ENCODE peak calls at places on chromosomes 5 and 9, in eight cellular contexts. One of them, this sample, is unnamed.

GRCh38 chr9:124973807-124974206 is 32.9 kb upstream of the GOLGA1 start:
- DNase-seq in stimulated activated CD4-positive, alpha-beta T cell treated with anti-CD3 and anti-CD28 coated beads, TNF-alpha, amount 100 ng/mL, for 1 hour: no peak
- DNase-seq in NCI-H1105 treated with DMSO at 0.1 percent for 48 hours: no peak
- DNase-seq in left colon: no peak
- DNase-seq in D341Med: no peak
- DNase-seq in activated gamma-delta T cell treated with anti-CD3 and anti-CD28 coated beads, Interleukin-2, amount 50 U/mL, for 16 hours: no peak
- DNase-seq in upper lobe of right lung: no peak
- DNase-seq in T follicular helper cell: no peak
- DNase-seq in this sample: peak; percentile 94

GRCh38 chr5:54756796-54757402 is 228.5 kb downstream of the ESM1 start:
- DNase-seq in NCI-H1105 treated with DMSO at 0.1 percent for 48 hours: no peak
- DNase-seq in stimulated activated CD4-positive, alpha-beta T cell treated with anti-CD3 and anti-CD28 coated beads, TNF-alpha, amount 100 ng/mL, for 1 hour: no peak
- DNase-seq in T follicular helper cell: no peak
- DNase-seq in D341Med: no peak
- DNase-seq in activated gamma-delta T cell treated with anti-CD3 and anti-CD28 coated beads, Interleukin-2, amount 50 U/mL, for 16 hours: no peak
- DNase-seq in left colon: no peak
- DNase-seq in upper lobe of right lung: no peak
- DNase-seq in this sample: no peak

GRCh38 chr5:139120521-139120920 is 77.6 kb downstream of the SIL1 start:
- DNase-seq in NCI-H1105 treated with DMSO at 0.1 percent for 48 hours: no peak
- DNase-seq in stimulated activated CD4-positive, alpha-beta T cell treated with anti-CD3 and anti-CD28 coated beads, TNF-alpha, amount 100 ng/mL, for 1 hour: no peak
- DNase-seq in T follicular helper cell: no peak
- DNase-seq in D341Med: no peak
- DNase-seq in left colon: no peak
- DNase-seq in activated gamma-delta T cell treated with anti-CD3 and anti-CD28 coated beads, Interleukin-2, amount 50 U/mL, for 16 hours: no peak
- DNase-seq in upper lobe of right lung: no peak
- DNase-seq in this sample: no peak

GRCh38 chr9:35914307-35914807 is 5.1 kb downstream of the SPAAR start:
- DNase-seq in upper lobe of right lung: peak; percentile 72
- DNase-seq in T follicular helper cell: peak; percentile 8
- DNase-seq in NCI-H1105 treated with DMSO at 0.1 percent for 48 hours: no peak
- DNase-seq in stimulated activated CD4-positive, alpha-beta T cell treated with anti-CD3 and anti-CD28 coated beads, TNF-alpha, amount 100 ng/mL, for 1 hour: no peak
- DNase-seq in D341Med: peak; percentile 48
- DNase-seq in left colon: peak; percentile 73
- DNase-seq in activated gamma-delta T cell treated with anti-CD3 and anti-CD28 coated beads, Interleukin-2, amount 50 U/mL, for 16 hours: no peak
- DNase-seq in this sample: no peak

GRCh38 chr9:83957029-83957513 is 22.9 kb downstream of the HNRNPK start:
- DNase-seq in T follicular helper cell: no peak
- DNase-seq in activated gamma-delta T cell treated with anti-CD3 and anti-CD28 coated beads, Interleukin-2, amount 50 U/mL, for 16 hours: no peak
- DNase-seq in left colon: no peak
- DNase-seq in upper lobe of right lung: no peak
- DNase-seq in NCI-H1105 treated with DMSO at 0.1 percent for 48 hours: no peak
- DNase-seq in D341Med: no peak
- DNase-seq in stimulated activated CD4-positive, alpha-beta T cell treated with anti-CD3 and anti-CD28 coated beads, TNF-alpha, amount 100 ng/mL, for 1 hour: no peak
- DNase-seq in this sample: no peak

GRCh38 chr5:109911731-109912130 is 222.0 kb downstream of the MAN2A1 start:
- DNase-seq in D341Med: no peak
- DNase-seq in left colon: no peak
- DNase-seq in stimulated activated CD4-positive, alpha-beta T cell treated with anti-CD3 and anti-CD28 coated beads, TNF-alpha, amount 100 ng/mL, for 1 hour: no peak
- DNase-seq in NCI-H1105 treated with DMSO at 0.1 percent for 48 hours: no peak
- DNase-seq in activated gamma-delta T cell treated with anti-CD3 and anti-CD28 coated beads, Interleukin-2, amount 50 U/mL, for 16 hours: no peak
- DNase-seq in T follicular helper cell: no peak
- DNase-seq in upper lobe of right lung: no peak
- DNase-seq in this sample: no peak

GRCh38 chr5:58497956-58498942 is 7.0 kb downstream of the GAPT start:
- DNase-seq in activated gamma-delta T cell treated with anti-CD3 and anti-CD28 coated beads, Interleukin-2, amount 50 U/mL, for 16 hours: no peak
- DNase-seq in upper lobe of right lung: no peak
- DNase-seq in NCI-H1105 treated with DMSO at 0.1 percent for 48 hours: peak; percentile 20
- DNase-seq in T follicular helper cell: no peak
- DNase-seq in stimulated activated CD4-positive, alpha-beta T cell treated with anti-CD3 and anti-CD28 coated beads, TNF-alpha, amount 100 ng/mL, for 1 hour: no peak
- DNase-seq in D341Med: peak; percentile 46
- DNase-seq in left colon: peak; percentile 35
- DNase-seq in this sample: peak; percentile 24

GRCh38 chr5:14491505-14491904 is 90.1 kb upstream of the OTULINL start:
- DNase-seq in left colon: no peak
- DNase-seq in NCI-H1105 treated with DMSO at 0.1 percent for 48 hours: no peak
- DNase-seq in T follicular helper cell: no peak
- DNase-seq in activated gamma-delta T cell treated with anti-CD3 and anti-CD28 coated beads, Interleukin-2, amount 50 U/mL, for 16 hours: no peak
- DNase-seq in stimulated activated CD4-positive, alpha-beta T cell treated with anti-CD3 and anti-CD28 coated beads, TNF-alpha, amount 100 ng/mL, for 1 hour: no peak
- DNase-seq in D341Med: no peak
- DNase-seq in upper lobe of right lung: no peak
- DNase-seq in this sample: no peak

GRCh38 chr5:64340293-64340692 is 165.5 kb upstream of the RGS7BP start:
- DNase-seq in activated gamma-delta T cell treated with anti-CD3 and anti-CD28 coated beads, Interleukin-2, amount 50 U/mL, for 16 hours: no peak
- DNase-seq in stimulated activated CD4-positive, alpha-beta T cell treated with anti-CD3 and anti-CD28 coated beads, TNF-alpha, amount 100 ng/mL, for 1 hour: no peak
- DNase-seq in T follicular helper cell: no peak
- DNase-seq in NCI-H1105 treated with DMSO at 0.1 percent for 48 hours: no peak
- DNase-seq in D341Med: no peak
- DNase-seq in left colon: no peak
- DNase-seq in upper lobe of right lung: no peak
- DNase-seq in this sample: no peak

GRCh38 chr5:124088289-124089064 is 576.5 kb downstream of the CSNK1G3 start:
- DNase-seq in NCI-H1105 treated with DMSO at 0.1 percent for 48 hours: peak; percentile 10
- DNase-seq in stimulated activated CD4-positive, alpha-beta T cell treated with anti-CD3 and anti-CD28 coated beads, TNF-alpha, amount 100 ng/mL, for 1 hour: no peak
- DNase-seq in left colon: no peak
- DNase-seq in T follicular helper cell: no peak
- DNase-seq in activated gamma-delta T cell treated with anti-CD3 and anti-CD28 coated beads, Interleukin-2, amount 50 U/mL, for 16 hours: no peak
- DNase-seq in D341Med: no peak
- DNase-seq in upper lobe of right lung: no peak
- DNase-seq in this sample: no peak

GRCh38 chr5:128472919-128473318 is 65.1 kb downstream of the FBN2 start:
- DNase-seq in NCI-H1105 treated with DMSO at 0.1 percent for 48 hours: no peak
- DNase-seq in stimulated activated CD4-positive, alpha-beta T cell treated with anti-CD3 and anti-CD28 coated beads, TNF-alpha, amount 100 ng/mL, for 1 hour: no peak
- DNase-seq in upper lobe of right lung: no peak
- DNase-seq in left colon: no peak
- DNase-seq in activated gamma-delta T cell treated with anti-CD3 and anti-CD28 coated beads, Interleukin-2, amount 50 U/mL, for 16 hours: no peak
- DNase-seq in D341Med: no peak
- DNase-seq in T follicular helper cell: no peak
- DNase-seq in this sample: no peak

GRCh38 chr9:131679261-131680020 is 60.4 kb downstream of the RAPGEF1 start:
- DNase-seq in D341Med: no peak
- DNase-seq in stimulated activated CD4-positive, alpha-beta T cell treated with anti-CD3 and anti-CD28 coated beads, TNF-alpha, amount 100 ng/mL, for 1 hour: no peak
- DNase-seq in left colon: no peak
- DNase-seq in upper lobe of right lung: no peak
- DNase-seq in activated gamma-delta T cell treated with anti-CD3 and anti-CD28 coated beads, Interleukin-2, amount 50 U/mL, for 16 hours: no peak
- DNase-seq in T follicular helper cell: no peak
- DNase-seq in NCI-H1105 treated with DMSO at 0.1 percent for 48 hours: no peak
- DNase-seq in this sample: no peak

GRCh38 chr5:170219615-170220014 is 13.2 kb upstream of the C5orf58 start:
- DNase-seq in left colon: no peak
- DNase-seq in D341Med: no peak
- DNase-seq in T follicular helper cell: no peak
- DNase-seq in activated gamma-delta T cell treated with anti-CD3 and anti-CD28 coated beads, Interleukin-2, amount 50 U/mL, for 16 hours: no peak
- DNase-seq in upper lobe of right lung: no peak
- DNase-seq in NCI-H1105 treated with DMSO at 0.1 percent for 48 hours: no peak
- DNase-seq in stimulated activated CD4-positive, alpha-beta T cell treated with anti-CD3 and anti-CD28 coated beads, TNF-alpha, amount 100 ng/mL, for 1 hour: no peak
- DNase-seq in this sample: no peak

GRCh38 chr5:108515706-108516105 is 133.8 kb upstream of the FBXL17 start:
- DNase-seq in upper lobe of right lung: no peak
- DNase-seq in left colon: no peak
- DNase-seq in stimulated activated CD4-positive, alpha-beta T cell treated with anti-CD3 and anti-CD28 coated beads, TNF-alpha, amount 100 ng/mL, for 1 hour: no peak
- DNase-seq in D341Med: no peak
- DNase-seq in activated gamma-delta T cell treated with anti-CD3 and anti-CD28 coated beads, Interleukin-2, amount 50 U/mL, for 16 hours: no peak
- DNase-seq in T follicular helper cell: no peak
- DNase-seq in NCI-H1105 treated with DMSO at 0.1 percent for 48 hours: no peak
- DNase-seq in this sample: no peak

GRCh38 chr9:116998305-116998704 is 311.2 kb downstream of the TRIM32 start:
- DNase-seq in upper lobe of right lung: no peak
- DNase-seq in stimulated activated CD4-positive, alpha-beta T cell treated with anti-CD3 and anti-CD28 coated beads, TNF-alpha, amount 100 ng/mL, for 1 hour: no peak
- DNase-seq in D341Med: no peak
- DNase-seq in left colon: no peak
- DNase-seq in activated gamma-delta T cell treated with anti-CD3 and anti-CD28 coated beads, Interleukin-2, amount 50 U/mL, for 16 hours: no peak
- DNase-seq in T follicular helper cell: no peak
- DNase-seq in NCI-H1105 treated with DMSO at 0.1 percent for 48 hours: no peak
- DNase-seq in this sample: peak; percentile 1

GRCh38 chr9:96858670-96859069 is 4.4 kb upstream of the ZNF782 start:
- DNase-seq in activated gamma-delta T cell treated with anti-CD3 and anti-CD28 coated beads, Interleukin-2, amount 50 U/mL, for 16 hours: no peak
- DNase-seq in NCI-H1105 treated with DMSO at 0.1 percent for 48 hours: no peak
- DNase-seq in D341Med: no peak
- DNase-seq in left colon: no peak
- DNase-seq in stimulated activated CD4-positive, alpha-beta T cell treated with anti-CD3 and anti-CD28 coated beads, TNF-alpha, amount 100 ng/mL, for 1 hour: no peak
- DNase-seq in T follicular helper cell: no peak
- DNase-seq in upper lobe of right lung: no peak
- DNase-seq in this sample: no peak

GRCh38 chr5:139982157-139982974 is 60.7 kb downstream of the NRG2 start:
- DNase-seq in T follicular helper cell: no peak
- DNase-seq in stimulated activated CD4-positive, alpha-beta T cell treated with anti-CD3 and anti-CD28 coated beads, TNF-alpha, amount 100 ng/mL, for 1 hour: no peak
- DNase-seq in NCI-H1105 treated with DMSO at 0.1 percent for 48 hours: peak; percentile 9
- DNase-seq in upper lobe of right lung: no peak
- DNase-seq in activated gamma-delta T cell treated with anti-CD3 and anti-CD28 coated beads, Interleukin-2, amount 50 U/mL, for 16 hours: no peak
- DNase-seq in left colon: no peak
- DNase-seq in D341Med: no peak
- DNase-seq in this sample: no peak

GRCh38 chr5:11182441-11183080 is 421.5 kb upstream of the DAP start:
- DNase-seq in activated gamma-delta T cell treated with anti-CD3 and anti-CD28 coated beads, Interleukin-2, amount 50 U/mL, for 16 hours: no peak
- DNase-seq in T follicular helper cell: no peak
- DNase-seq in stimulated activated CD4-positive, alpha-beta T cell treated with anti-CD3 and anti-CD28 coated beads, TNF-alpha, amount 100 ng/mL, for 1 hour: no peak
- DNase-seq in NCI-H1105 treated with DMSO at 0.1 percent for 48 hours: peak; percentile 28
- DNase-seq in D341Med: peak; percentile 50
- DNase-seq in upper lobe of right lung: no peak
- DNase-seq in left colon: no peak
- DNase-seq in this sample: peak; percentile 40

GRCh38 chr5:14593326-14594036 is 11.9 kb downstream of the OTULINL start:
- DNase-seq in left colon: no peak
- DNase-seq in D341Med: no peak
- DNase-seq in activated gamma-delta T cell treated with anti-CD3 and anti-CD28 coated beads, Interleukin-2, amount 50 U/mL, for 16 hours: peak; percentile 12
- DNase-seq in stimulated activated CD4-positive, alpha-beta T cell treated with anti-CD3 and anti-CD28 coated beads, TNF-alpha, amount 100 ng/mL, for 1 hour: no peak
- DNase-seq in upper lobe of right lung: no peak
- DNase-seq in T follicular helper cell: no peak
- DNase-seq in NCI-H1105 treated with DMSO at 0.1 percent for 48 hours: no peak
- DNase-seq in this sample: peak; percentile 9

This sample was measured in erythroblast.